ENCODE peak calls at places on chromosome 9, in nine cellular contexts. H is mammary epithelial cell, K is GM20000, P is GM23338, Z is mucosa of descending colon, I is MM.1S, B is cardiac muscle cell, E is sigmoid colon, D is neural crest cell. F is an unnamed sample.

GRCh38 chr9:89593776-89594427 is 10.9 kb upstream of the GADD45G start:
- DNase-seq in H (peak), K (peak), P (peak), Z (peak), I (peak), B (peak), E (no peak), D (peak), F (peak)

GRCh38 chr9:134871941-134872340 is 8.7 kb upstream of the FCN2 start:
- DNase-seq in H (no peak), K (no peak), P (no peak), Z (no peak), I (no peak), B (peak), E (peak), D (no peak), F (no peak)

GRCh38 chr9:4502444-4502843 is 12.2 kb downstream of the SLC1A1 start:
- DNase-seq in H (no peak), K (no peak), P (no peak), Z (no peak), I (no peak), B (no peak), E (no peak), D (no peak), F (no peak)

GRCh38 chr9:33272061-33272460 is 7.2 kb downstream of the CHMP5 start:
- DNase-seq in H (no peak), K (no peak), P (no peak), Z (no peak), I (no peak), B (no peak), E (no peak), D (no peak), F (no peak)

GRCh38 chr9:101977614-101978210 is 239.3 kb upstream of the GRIN3A start:
- DNase-seq in H (peak), K (no peak), P (peak), Z (no peak), I (peak), B (peak), E (no peak), D (no peak), F (no peak)

GRCh38 chr9:76987594-76988200 is 31.8 kb upstream of the FOXB2 start:
- DNase-seq in H (peak), K (peak), P (peak), Z (peak), I (peak), B (peak), E (no peak), D (peak), F (peak)

GRCh38 chr9:124284940-124285441 is 27.2 kb downstream of the NEK6 start:
- DNase-seq in H (no peak), K (no peak), P (no peak), Z (no peak), I (no peak), B (peak), E (peak), D (peak), F (no peak)

GRCh38 chr9:76216161-76216649 is 178.0 kb downstream of the RFK start:
- DNase-seq in H (peak), K (no peak), P (no peak), Z (no peak), I (no peak), B (peak), E (no peak), D (no peak), F (no peak)

GRCh38 chr9:35611230-35611797 is 6.3 kb downstream of the TESK1 start:
- DNase-seq in H (peak), K (peak), P (peak), Z (peak), I (peak), B (peak), E (peak), D (peak), F (peak)

GRCh38 chr9:104746798-104747197 is 685 bp upstream of the NIPSNAP3A start:
- DNase-seq in H (no peak), K (no peak), P (peak), Z (no peak), I (no peak), B (no peak), E (no peak), D (no peak), F (no peak)

GRCh38 chr9:104746285-104746684 is 1.2 kb upstream of the NIPSNAP3A start:
- DNase-seq in H (no peak), K (no peak), P (no peak), Z (no peak), I (no peak), B (no peak), E (no peak), D (no peak), F (no peak)

GRCh38 chr9:104745852-104746251 is 1.6 kb upstream of the NIPSNAP3A start:
- DNase-seq in H (no peak), K (no peak), P (no peak), Z (no peak), I (no peak), B (no peak), E (no peak), D (no peak), F (no peak)

GRCh38 chr9:104740596-104740995 is 6.9 kb upstream of the NIPSNAP3A start:
- DNase-seq in H (peak), K (no peak), P (no peak), Z (no peak), I (no peak), B (peak), E (no peak), D (no peak), F (no peak)

GRCh38 chr9:104743377-104743985 is 4.0 kb upstream of the NIPSNAP3A start:
- DNase-seq in H (peak), K (peak), P (peak), Z (no peak), I (peak), B (peak), E (no peak), D (peak), F (peak)
- TF ChIP-seq CTCF in H (peak), K (peak), P (peak), Z (peak), I (peak), B (peak), E (peak), D (peak), F (peak)

GRCh38 chr9:108417726-108418125 is 438.1 kb downstream of the ACTL7B start:
- DNase-seq in H (no peak), K (no peak), P (no peak), Z (no peak), I (no peak), B (peak), E (no peak), D (no peak), F (no peak)

GRCh38 chr9:108410161-108410560 is 445.6 kb downstream of the ACTL7B start:
- DNase-seq in H (no peak), K (no peak), P (no peak), Z (no peak), I (no peak), B (no peak), E (no peak), D (no peak), F (no peak)

GRCh38 chr9:108411632-108412031 is 444.2 kb downstream of the ACTL7B start:
- DNase-seq in H (no peak), K (no peak), P (no peak), Z (no peak), I (no peak), B (no peak), E (no peak), D (no peak), F (no peak)

GRCh38 chr9:108416321-108416720 is 439.5 kb downstream of the ACTL7B start:
- DNase-seq in H (peak), K (no peak), P (peak), Z (no peak), I (no peak), B (peak), E (no peak), D (no peak), F (no peak)

DNA sequence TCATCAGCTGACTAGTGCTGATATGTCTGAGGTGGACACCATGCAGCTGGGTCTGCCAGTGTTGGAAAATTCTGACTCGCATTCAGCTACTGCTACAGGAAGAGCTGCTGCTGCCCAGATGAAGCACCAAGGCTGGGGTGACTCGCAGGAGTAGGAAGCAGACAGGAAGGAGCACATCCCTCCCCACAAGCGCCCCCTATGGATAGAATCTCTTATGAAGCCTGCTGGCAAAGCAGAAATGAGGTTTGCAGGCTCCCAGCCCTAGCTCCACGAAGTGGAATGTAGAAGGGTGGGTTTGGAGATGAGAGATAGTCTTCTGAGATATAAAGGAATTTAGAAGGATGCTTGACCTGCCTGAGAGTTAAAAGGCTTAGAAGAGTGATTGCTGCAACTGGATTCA is 443.0 kb downstream of the ACTL7B start:
- DNase-seq in H (peak), K (no peak), P (peak), Z (no peak), I (no peak), B (no peak), E (no peak), D (no peak), F (no peak)
- TF ChIP-seq CTCF in H (no peak), K (no peak), P (peak), Z (no peak), I (no peak), B (peak), E (no peak), D (peak), F (peak)

DNA sequence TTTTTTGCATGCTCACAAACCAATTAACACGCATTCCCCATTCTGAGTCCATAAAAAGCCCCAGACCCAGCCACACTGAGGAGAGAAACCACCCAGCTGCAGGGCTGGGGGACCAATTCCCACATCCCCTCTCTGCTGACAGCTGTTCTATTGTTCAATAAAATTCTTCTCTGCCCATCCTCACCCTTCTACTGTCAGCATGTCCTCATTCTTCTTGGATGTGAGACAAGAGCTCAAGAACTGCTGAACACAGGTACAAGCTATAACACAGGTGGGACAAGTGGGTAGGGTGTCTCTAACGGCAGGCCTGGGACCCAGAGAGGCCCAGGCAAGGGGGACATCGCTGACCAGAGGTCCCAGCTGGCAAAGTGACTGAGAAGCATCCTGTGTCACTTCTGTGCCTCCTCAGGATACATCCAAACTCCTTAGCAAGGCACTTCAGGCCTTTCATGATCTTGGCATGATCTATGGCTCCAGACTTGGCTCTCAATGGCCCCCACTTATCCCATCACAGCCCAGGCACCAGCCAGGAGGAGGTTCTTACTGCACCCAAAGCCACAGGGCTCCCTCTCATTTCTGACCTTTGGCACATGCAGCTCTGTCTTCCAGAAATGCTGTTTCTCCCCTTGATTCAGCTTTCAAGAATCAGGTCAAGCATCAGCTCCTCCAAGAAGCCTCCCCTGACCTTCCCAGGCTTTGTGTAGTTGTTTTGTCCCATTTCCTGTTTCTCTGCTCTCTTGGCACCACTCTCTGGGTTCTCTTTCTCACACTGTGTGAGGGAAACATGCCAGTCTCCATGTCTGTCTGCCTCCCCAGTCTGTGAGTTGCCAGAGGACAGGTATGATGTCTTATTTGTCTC is 7.3 kb upstream of the ALDH1B1 start:
- DNase-seq in H (no peak), K (no peak), P (peak), Z (no peak), I (no peak), B (no peak), E (no peak), D (no peak), F (no peak)
- TF ChIP-seq CTCF in H (no peak), K (no peak), P (no peak), Z (no peak), I (no peak), B (no peak), E (no peak), D (no peak), F (no peak)

DNA sequence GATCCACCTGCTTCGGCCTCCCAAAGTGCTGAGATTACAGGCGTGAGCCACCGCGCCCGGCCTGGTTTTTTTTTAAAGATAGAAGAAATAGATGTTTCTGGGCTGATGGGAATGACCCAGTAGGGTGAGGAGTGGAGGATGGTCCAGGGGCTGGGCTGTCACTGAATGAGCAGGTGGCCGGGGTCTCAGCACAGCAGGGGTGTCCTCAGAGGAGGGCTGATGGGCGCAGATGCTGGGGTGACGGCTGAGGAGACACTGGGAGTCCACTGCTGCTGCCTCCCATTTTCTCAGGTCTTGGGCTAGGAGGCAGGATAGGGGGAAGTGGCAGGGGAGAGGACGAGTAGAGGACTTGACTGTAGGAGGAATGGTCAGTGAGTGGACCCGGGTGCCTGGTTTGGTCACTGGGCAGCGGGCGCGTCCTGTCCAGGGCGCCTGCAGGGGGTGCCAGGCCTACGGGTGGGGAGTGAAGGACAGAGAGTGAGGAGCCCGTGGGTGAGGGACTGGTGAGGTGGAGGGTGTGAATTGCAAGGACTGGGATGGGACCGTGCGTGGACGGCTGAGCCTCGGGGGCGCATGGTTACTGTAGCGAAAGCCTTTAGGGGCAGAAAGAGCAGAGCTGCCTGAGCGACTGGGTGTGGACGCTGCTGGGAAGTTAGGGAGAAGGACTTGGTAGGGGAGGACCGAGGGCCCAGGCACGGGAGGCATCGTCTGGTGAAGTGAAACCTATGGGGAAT is 2.2 kb upstream of the TOR4A start:
- DNase-seq in H (no peak), K (no peak), P (no peak), Z (peak), I (no peak), B (no peak), E (peak), D (no peak), F (no peak)
- TF ChIP-seq CTCF in H (no peak), K (no peak), P (no peak), Z (no peak), I (no peak), B (no peak), E (no peak), D (no peak), F (no peak)

GRCh38 chr9:37620386-37620785 is 28.0 kb upstream of the TOMM5 start:
- DNase-seq in H (no peak), K (no peak), P (no peak), Z (no peak), I (no peak), B (no peak), E (no peak), D (no peak), F (no peak)

GRCh38 chr9:37618817-37619216 is 26.4 kb upstream of the TOMM5 start:
- DNase-seq in H (peak), K (no peak), P (no peak), Z (no peak), I (no peak), B (peak), E (no peak), D (no peak), F (no peak)

GRCh38 chr9:37617837-37618236 is 25.4 kb upstream of the TOMM5 start:
- DNase-seq in H (no peak), K (no peak), P (peak), Z (no peak), I (no peak), B (peak), E (no peak), D (no peak), F (no peak)

GRCh38 chr9:37619806-37620205 is 27.4 kb upstream of the TOMM5 start:
- DNase-seq in H (no peak), K (no peak), P (no peak), Z (no peak), I (no peak), B (no peak), E (no peak), D (no peak), F (no peak)

GRCh38 chr9:37617161-37617560 is 24.8 kb upstream of the TOMM5 start:
- DNase-seq in H (no peak), K (no peak), P (no peak), Z (no peak), I (no peak), B (no peak), E (no peak), D (no peak), F (no peak)
- TF ChIP-seq CTCF in H (no peak), K (no peak), P (no peak), Z (no peak), I (no peak), B (no peak), E (no peak), D (no peak), F (no peak)

GRCh38 chr9:19101203-19101602 is 1.5 kb downstream of the HAUS6 start:
- DNase-seq in H (no peak), K (no peak), P (no peak), Z (no peak), I (no peak), B (no peak), E (no peak), D (no peak), F (no peak)

GRCh38 chr9:19102181-19102630 is 498 bp downstream of the HAUS6 start:
- DNase-seq in H (peak), K (peak), P (peak), Z (no peak), I (peak), B (peak), E (peak), D (no peak), F (peak)

GRCh38 chr9:19104528-19105282 is 2.0 kb upstream of the HAUS6 start:
- DNase-seq in H (peak), K (no peak), P (no peak), Z (no peak), I (no peak), B (no peak), E (no peak), D (no peak), F (no peak)

GRCh38 chr9:19108038-19108437 is 5.3 kb upstream of the HAUS6 start:
- DNase-seq in H (no peak), K (no peak), P (no peak), Z (no peak), I (no peak), B (no peak), E (no peak), D (no peak), F (no peak)

GRCh38 chr9:19102631-19103345 is at the start of gene HAUS6:
- DNase-seq in H (peak), K (peak), P (peak), Z (peak), I (peak), B (peak), E (peak), D (peak), F (peak)
- TF ChIP-seq CTCF in H (peak), K (no peak), P (no peak), Z (peak), I (no peak), B (peak), E (peak), D (peak), F (no peak)

GRCh38 chr9:116391306-116391900 is 237.8 kb downstream of the PAPPA start:
- DNase-seq in H (peak), K (no peak), P (no peak), Z (no peak), I (no peak), B (peak), E (no peak), D (no peak), F (no peak)
- TF ChIP-seq CTCF in H (no peak), K (no peak), P (no peak), Z (no peak), I (no peak), B (no peak), E (no peak), D (no peak), F (no peak)

F was measured in GM13977.